ENCODE peak calls at places on chromosomes 4 and X, in ten cellular contexts. One of them, this sample, is unnamed.

GRCh38 chr4:2793920-2794706 is 1.2 kb downstream of the SH3BP2 start:
- DNase-seq in activated naive CD4-positive, alpha-beta T cell: no peak
- DNase-seq in NAMALWA: no peak
- DNase-seq in AG04450: no peak
- DNase-seq in pancreas: peak
- DNase-seq in HT1080: no peak
- DNase-seq in breast epithelium: peak
- DNase-seq in AML-193: peak
- DNase-seq in nephron progenitor cell: no peak
- DNase-seq in T-helper 1 cell: no peak
- DNase-seq in this sample: no peak

GRCh38 chrX:72202792-72203401 is 21.3 kb downstream of the PIN4 start:
- DNase-seq in NAMALWA: no peak
- DNase-seq in AG04450: no peak
- DNase-seq in AML-193: no peak
- DNase-seq in activated naive CD4-positive, alpha-beta T cell: no peak
- DNase-seq in T-helper 1 cell: no peak
- DNase-seq in HT1080: no peak
- DNase-seq in nephron progenitor cell: no peak
- DNase-seq in pancreas: no peak
- DNase-seq in breast epithelium: no peak
- DNase-seq in this sample: no peak

GRCh38 chrX:42714981-42715688 is 62.8 kb downstream of the PPP1R2C start:
- DNase-seq in T-helper 1 cell: peak
- DNase-seq in HT1080: peak
- DNase-seq in nephron progenitor cell: peak
- DNase-seq in AG04450: no peak
- DNase-seq in breast epithelium: peak
- DNase-seq in activated naive CD4-positive, alpha-beta T cell: peak
- DNase-seq in NAMALWA: no peak
- DNase-seq in pancreas: peak
- DNase-seq in AML-193: no peak
- DNase-seq in this sample: peak

GRCh38 chrX:69142688-69143239 is 22.5 kb downstream of the PJA1 start:
- DNase-seq in T-helper 1 cell: no peak
- DNase-seq in HT1080: no peak
- DNase-seq in activated naive CD4-positive, alpha-beta T cell: no peak
- DNase-seq in pancreas: no peak
- DNase-seq in AG04450: no peak
- DNase-seq in nephron progenitor cell: peak
- DNase-seq in breast epithelium: no peak
- DNase-seq in AML-193: no peak
- DNase-seq in NAMALWA: no peak
- DNase-seq in this sample: no peak

GRCh38 chr4:152456609-152457008 is 79.3 kb downstream of the FBXW7 start:
- DNase-seq in activated naive CD4-positive, alpha-beta T cell: no peak
- DNase-seq in pancreas: no peak
- DNase-seq in HT1080: no peak
- DNase-seq in AG04450: no peak
- DNase-seq in NAMALWA: no peak
- DNase-seq in T-helper 1 cell: no peak
- DNase-seq in breast epithelium: no peak
- DNase-seq in AML-193: no peak
- DNase-seq in nephron progenitor cell: no peak
- DNase-seq in this sample: peak

GRCh38 chr4:8574796-8575370 is 5.3 kb upstream of the GPR78 start:
- DNase-seq in AML-193: no peak
- DNase-seq in pancreas: no peak
- DNase-seq in AG04450: no peak
- DNase-seq in nephron progenitor cell: no peak
- DNase-seq in breast epithelium: no peak
- DNase-seq in HT1080: no peak
- DNase-seq in NAMALWA: no peak
- DNase-seq in T-helper 1 cell: no peak
- DNase-seq in activated naive CD4-positive, alpha-beta T cell: no peak
- DNase-seq in this sample: no peak

GRCh38 chrX:139324756-139325155 is 205.8 kb upstream of the F9 start:
- DNase-seq in activated naive CD4-positive, alpha-beta T cell: no peak
- DNase-seq in NAMALWA: no peak
- DNase-seq in breast epithelium: no peak
- DNase-seq in nephron progenitor cell: no peak
- DNase-seq in pancreas: no peak
- DNase-seq in T-helper 1 cell: no peak
- DNase-seq in AML-193: no peak
- DNase-seq in AG04450: no peak
- DNase-seq in HT1080: no peak
- DNase-seq in this sample: no peak

GRCh38 chr4:114563536-114564315 is 34.9 kb upstream of the UGT8 start:
- DNase-seq in NAMALWA: no peak
- DNase-seq in breast epithelium: no peak
- DNase-seq in HT1080: peak
- DNase-seq in T-helper 1 cell: no peak
- DNase-seq in AML-193: peak
- DNase-seq in pancreas: no peak
- DNase-seq in activated naive CD4-positive, alpha-beta T cell: no peak
- DNase-seq in AG04450: no peak
- DNase-seq in nephron progenitor cell: no peak
- DNase-seq in this sample: peak

GRCh38 chr4:23388259-23388658 is 501.6 kb downstream of the PPARGC1A start:
- DNase-seq in AML-193: no peak
- DNase-seq in HT1080: no peak
- DNase-seq in breast epithelium: no peak
- DNase-seq in pancreas: no peak
- DNase-seq in T-helper 1 cell: no peak
- DNase-seq in AG04450: no peak
- DNase-seq in NAMALWA: no peak
- DNase-seq in nephron progenitor cell: no peak
- DNase-seq in activated naive CD4-positive, alpha-beta T cell: no peak
- DNase-seq in this sample: no peak

GRCh38 chr4:77600521-77601451 is 4.8 kb upstream of the CXCL13 start:
- DNase-seq in HT1080: peak
- DNase-seq in pancreas: no peak
- DNase-seq in AG04450: no peak
- DNase-seq in nephron progenitor cell: peak
- DNase-seq in T-helper 1 cell: no peak
- DNase-seq in activated naive CD4-positive, alpha-beta T cell: no peak
- DNase-seq in breast epithelium: peak
- DNase-seq in AML-193: peak
- DNase-seq in NAMALWA: peak
- DNase-seq in this sample: peak

GRCh38 chrX:46226422-46226821 is 318.8 kb downstream of the ZNF674 start:
- DNase-seq in pancreas: no peak
- DNase-seq in AG04450: no peak
- DNase-seq in HT1080: no peak
- DNase-seq in AML-193: no peak
- DNase-seq in breast epithelium: no peak
- DNase-seq in NAMALWA: no peak
- DNase-seq in T-helper 1 cell: no peak
- DNase-seq in activated naive CD4-positive, alpha-beta T cell: no peak
- DNase-seq in nephron progenitor cell: no peak
- DNase-seq in this sample: no peak

This sample was measured in PC-3.